ENCODE peak calls at places on chromosomes 11 and 22, in nine cellular contexts. One of them, this sample, is unnamed.

GRCh38 chr11:73469401-73469800 is 93.2 kb downstream of the RELT start:
- DNase-seq in ovary: no peak
- DNase-seq in OCI-LY7: no peak
- DNase-seq in WTC11: no peak
- DNase-seq in choroid plexus epithelial cell: peak
- DNase-seq in HT1080: no peak
- DNase-seq in activated naive CD4-positive, alpha-beta T cell treated with Interleukin-2 at 50 U/mL for 16 hours: no peak
- DNase-seq in stimulated activated CD4-positive, alpha-beta T cell treated with anti-CD3 and anti-CD28 coated beads, Interleukin-12 subunit alpha, Interleukin-12 subunit beta, amount 100 ng/mL, for 24 hours: no peak
- DNase-seq in SJSA1: no peak
- DNase-seq in this sample: no peak

GRCh38 chr22:48940988-48941902 is 886.4 kb downstream of the BRD1 start:
- DNase-seq in ovary: no peak
- DNase-seq in OCI-LY7: no peak
- DNase-seq in WTC11: no peak
- DNase-seq in choroid plexus epithelial cell: no peak
- DNase-seq in HT1080: no peak
- DNase-seq in activated naive CD4-positive, alpha-beta T cell treated with Interleukin-2 at 50 U/mL for 16 hours: no peak
- DNase-seq in stimulated activated CD4-positive, alpha-beta T cell treated with anti-CD3 and anti-CD28 coated beads, Interleukin-12 subunit alpha, Interleukin-12 subunit beta, amount 100 ng/mL, for 24 hours: no peak
- DNase-seq in SJSA1: peak
- DNase-seq in this sample: no peak

GRCh38 chr11:128692750-128693578 is 908 bp upstream of the FLI1 start:
- DNase-seq in ovary: no peak
- DNase-seq in OCI-LY7: peak
- DNase-seq in WTC11: peak
- DNase-seq in choroid plexus epithelial cell: peak
- DNase-seq in HT1080: no peak
- DNase-seq in activated naive CD4-positive, alpha-beta T cell treated with Interleukin-2 at 50 U/mL for 16 hours: peak
- DNase-seq in stimulated activated CD4-positive, alpha-beta T cell treated with anti-CD3 and anti-CD28 coated beads, Interleukin-12 subunit alpha, Interleukin-12 subunit beta, amount 100 ng/mL, for 24 hours: no peak
- DNase-seq in SJSA1: peak
- DNase-seq in this sample: peak

GRCh38 chr11:64484308-64485061 is 106.5 kb upstream of the SLC22A12 start:
- DNase-seq in ovary: no peak
- DNase-seq in OCI-LY7: no peak
- DNase-seq in WTC11: no peak
- DNase-seq in choroid plexus epithelial cell: no peak
- DNase-seq in HT1080: no peak
- DNase-seq in activated naive CD4-positive, alpha-beta T cell treated with Interleukin-2 at 50 U/mL for 16 hours: no peak
- DNase-seq in stimulated activated CD4-positive, alpha-beta T cell treated with anti-CD3 and anti-CD28 coated beads, Interleukin-12 subunit alpha, Interleukin-12 subunit beta, amount 100 ng/mL, for 24 hours: no peak
- DNase-seq in SJSA1: peak
- DNase-seq in this sample: no peak

GRCh38 chr11:43278302-43278956 is 33.4 kb upstream of the API5 start:
- DNase-seq in ovary: no peak
- DNase-seq in OCI-LY7: peak
- DNase-seq in WTC11: peak
- DNase-seq in choroid plexus epithelial cell: peak
- DNase-seq in HT1080: peak
- DNase-seq in activated naive CD4-positive, alpha-beta T cell treated with Interleukin-2 at 50 U/mL for 16 hours: no peak
- DNase-seq in stimulated activated CD4-positive, alpha-beta T cell treated with anti-CD3 and anti-CD28 coated beads, Interleukin-12 subunit alpha, Interleukin-12 subunit beta, amount 100 ng/mL, for 24 hours: no peak
- DNase-seq in SJSA1: no peak
- DNase-seq in this sample: peak

GRCh38 chr22:20392983-20393704 is 807 bp upstream of the ZNF74 start:
- DNase-seq in ovary: peak
- DNase-seq in OCI-LY7: no peak
- DNase-seq in WTC11: no peak
- DNase-seq in choroid plexus epithelial cell: no peak
- DNase-seq in HT1080: no peak
- DNase-seq in activated naive CD4-positive, alpha-beta T cell treated with Interleukin-2 at 50 U/mL for 16 hours: no peak
- DNase-seq in stimulated activated CD4-positive, alpha-beta T cell treated with anti-CD3 and anti-CD28 coated beads, Interleukin-12 subunit alpha, Interleukin-12 subunit beta, amount 100 ng/mL, for 24 hours: no peak
- DNase-seq in SJSA1: no peak
- DNase-seq in this sample: no peak

GRCh38 chr11:10005955-10006525 is 288.0 kb downstream of the SBF2 start:
- DNase-seq in ovary: no peak
- DNase-seq in OCI-LY7: no peak
- DNase-seq in WTC11: no peak
- DNase-seq in choroid plexus epithelial cell: no peak
- DNase-seq in HT1080: no peak
- DNase-seq in activated naive CD4-positive, alpha-beta T cell treated with Interleukin-2 at 50 U/mL for 16 hours: no peak
- DNase-seq in stimulated activated CD4-positive, alpha-beta T cell treated with anti-CD3 and anti-CD28 coated beads, Interleukin-12 subunit alpha, Interleukin-12 subunit beta, amount 100 ng/mL, for 24 hours: no peak
- DNase-seq in SJSA1: no peak
- DNase-seq in this sample: no peak

GRCh38 chr11:120538707-120539106 is 27.2 kb downstream of the GRIK4 start:
- DNase-seq in ovary: no peak
- DNase-seq in OCI-LY7: no peak
- DNase-seq in WTC11: no peak
- DNase-seq in choroid plexus epithelial cell: no peak
- DNase-seq in HT1080: no peak
- DNase-seq in activated naive CD4-positive, alpha-beta T cell treated with Interleukin-2 at 50 U/mL for 16 hours: no peak
- DNase-seq in stimulated activated CD4-positive, alpha-beta T cell treated with anti-CD3 and anti-CD28 coated beads, Interleukin-12 subunit alpha, Interleukin-12 subunit beta, amount 100 ng/mL, for 24 hours: no peak
- DNase-seq in SJSA1: no peak
- DNase-seq in this sample: no peak

GRCh38 chr11:1549355-1550330 is 22.4 kb downstream of the DUSP8 start:
- DNase-seq in ovary: no peak
- DNase-seq in OCI-LY7: peak
- DNase-seq in WTC11: no peak
- DNase-seq in choroid plexus epithelial cell: no peak
- DNase-seq in HT1080: no peak
- DNase-seq in activated naive CD4-positive, alpha-beta T cell treated with Interleukin-2 at 50 U/mL for 16 hours: no peak
- DNase-seq in stimulated activated CD4-positive, alpha-beta T cell treated with anti-CD3 and anti-CD28 coated beads, Interleukin-12 subunit alpha, Interleukin-12 subunit beta, amount 100 ng/mL, for 24 hours: no peak
- DNase-seq in SJSA1: no peak
- DNase-seq in this sample: no peak

GRCh38 chr11:63553759-63554158 is 9.4 kb downstream of the PLAAT2 start:
- DNase-seq in ovary: no peak
- DNase-seq in OCI-LY7: peak
- DNase-seq in WTC11: no peak
- DNase-seq in choroid plexus epithelial cell: peak
- DNase-seq in HT1080: peak
- DNase-seq in activated naive CD4-positive, alpha-beta T cell treated with Interleukin-2 at 50 U/mL for 16 hours: peak
- DNase-seq in stimulated activated CD4-positive, alpha-beta T cell treated with anti-CD3 and anti-CD28 coated beads, Interleukin-12 subunit alpha, Interleukin-12 subunit beta, amount 100 ng/mL, for 24 hours: no peak
- DNase-seq in SJSA1: peak
- DNase-seq in this sample: no peak

GRCh38 chr11:96875772-96876171 is 486.0 kb downstream of the JRKL start:
- DNase-seq in ovary: no peak
- DNase-seq in OCI-LY7: no peak
- DNase-seq in WTC11: no peak
- DNase-seq in choroid plexus epithelial cell: no peak
- DNase-seq in HT1080: no peak
- DNase-seq in activated naive CD4-positive, alpha-beta T cell treated with Interleukin-2 at 50 U/mL for 16 hours: no peak
- DNase-seq in stimulated activated CD4-positive, alpha-beta T cell treated with anti-CD3 and anti-CD28 coated beads, Interleukin-12 subunit alpha, Interleukin-12 subunit beta, amount 100 ng/mL, for 24 hours: no peak
- DNase-seq in SJSA1: no peak
- DNase-seq in this sample: no peak

GRCh38 chr11:74388678-74389327 is 9.4 kb downstream of the PGM2L1 start:
- DNase-seq in ovary: peak
- DNase-seq in OCI-LY7: peak
- DNase-seq in WTC11: no peak
- DNase-seq in choroid plexus epithelial cell: peak
- DNase-seq in HT1080: peak
- DNase-seq in activated naive CD4-positive, alpha-beta T cell treated with Interleukin-2 at 50 U/mL for 16 hours: peak
- DNase-seq in stimulated activated CD4-positive, alpha-beta T cell treated with anti-CD3 and anti-CD28 coated beads, Interleukin-12 subunit alpha, Interleukin-12 subunit beta, amount 100 ng/mL, for 24 hours: peak
- DNase-seq in SJSA1: no peak
- DNase-seq in this sample: peak

GRCh38 chr11:79076526-79077115 is 364.2 kb downstream of the TENM4 start:
- DNase-seq in ovary: no peak
- DNase-seq in OCI-LY7: peak
- DNase-seq in WTC11: peak
- DNase-seq in choroid plexus epithelial cell: peak
- DNase-seq in HT1080: peak
- DNase-seq in activated naive CD4-positive, alpha-beta T cell treated with Interleukin-2 at 50 U/mL for 16 hours: no peak
- DNase-seq in stimulated activated CD4-positive, alpha-beta T cell treated with anti-CD3 and anti-CD28 coated beads, Interleukin-12 subunit alpha, Interleukin-12 subunit beta, amount 100 ng/mL, for 24 hours: no peak
- DNase-seq in SJSA1: no peak
- DNase-seq in this sample: no peak

This sample was measured in astrocyte of the spinal cord.